ENCODE peak calls at places on chromosomes 5 and 9, in five cellular contexts. T is SK-MEL-5; Z is H54; J is stimulated activated CD4-positive, alpha-beta T cell treated with anti-CD3 and anti-CD28 coated beads, TNF-alpha, amount 100 ng/mL, for 4 hours; P is activated T-helper 1 cell treated with Interleukin-2 at 50 U/mL for 16 hours. X is an unnamed sample.

GRCh38 chr9:134134949-134135342 is 936 bp upstream of the WDR5 start:
- DNase-seq in Z (no peak), T (peak), P (no peak), J (no peak), X (no peak)

GRCh38 chr5:171249460-171249859 is 59.6 kb upstream of the TLX3 start:
- DNase-seq in T (no peak), P (no peak), J (no peak), Z (no peak), X (no peak)

GRCh38 chr5:53399921-53400697 is 80.3 kb upstream of the FST start:
- DNase-seq in J (no peak), T (no peak), Z (no peak), P (no peak), X (no peak)

GRCh38 chr5:109874108-109874507 is 184.4 kb downstream of the MAN2A1 start:
- DNase-seq in Z (no peak), T (no peak), J (no peak), P (no peak), X (no peak)

GRCh38 chr9:2411459-2412215 is 209.9 kb upstream of the VLDLR start:
- DNase-seq in P (no peak), T (no peak), Z (no peak), J (no peak), X (no peak)

GRCh38 chr9:90915693-90916092 is 114.1 kb downstream of the SYK start:
- DNase-seq in J (no peak), Z (peak), T (peak), P (no peak), X (no peak)

GRCh38 chr5:109249126-109249525 is 160.6 kb downstream of the PJA2 start:
- DNase-seq in J (no peak), T (no peak), P (no peak), Z (no peak), X (no peak)

GRCh38 chr5:115069087-115069968 is 100.4 kb downstream of the TRIM36 start:
- DNase-seq in T (peak), P (no peak), J (no peak), Z (peak), X (no peak)

GRCh38 chr9:104608336-104608735 is 2.9 kb upstream of the OR13C2 start:
- DNase-seq in J (no peak), Z (no peak), P (no peak), T (peak), X (no peak)

GRCh38 chr9:123291736-123292135 is 23.4 kb upstream of the STRBP start:
- DNase-seq in P (no peak), T (no peak), Z (no peak), J (no peak), X (no peak)

X was measured in naive thymus-derived CD4-positive, alpha-beta T cell.